ENCODE peak calls at places on chromosomes 4 and X, in four cellular contexts. One of them, this sample, is unnamed.

GRCh38 chrX:153771686-153772607 is 7.9 kb downstream of the PLXNB3 start:
- DNase-seq in stimulated activated CD4-positive, alpha-beta T cell treated with anti-CD3 and anti-CD28 coated beads, Interleukin-2, amount 100 ng/mL, for 24 hours: no peak
- DNase-seq in fibroblast of the aortic adventitia: no peak
- DNase-seq in anterior cingulate cortex: no peak
- DNase-seq in this sample: no peak

GRCh38 chr4:26459054-26459755 is 31.1 kb downstream of the CCKAR start:
- DNase-seq in stimulated activated CD4-positive, alpha-beta T cell treated with anti-CD3 and anti-CD28 coated beads, Interleukin-2, amount 100 ng/mL, for 24 hours: no peak
- DNase-seq in fibroblast of the aortic adventitia: peak; percentile 83
- DNase-seq in anterior cingulate cortex: no peak
- DNase-seq in this sample: peak; percentile 72

GRCh38 chr4:138053601-138054322 is 188.4 kb downstream of the SLC7A11 start:
- DNase-seq in stimulated activated CD4-positive, alpha-beta T cell treated with anti-CD3 and anti-CD28 coated beads, Interleukin-2, amount 100 ng/mL, for 24 hours: no peak
- DNase-seq in fibroblast of the aortic adventitia: peak; percentile 90
- DNase-seq in anterior cingulate cortex: no peak
- DNase-seq in this sample: peak; percentile 77

GRCh38 chrX:439236-439635 is 52.5 kb upstream of the PPP2R3B start:
- DNase-seq in stimulated activated CD4-positive, alpha-beta T cell treated with anti-CD3 and anti-CD28 coated beads, Interleukin-2, amount 100 ng/mL, for 24 hours: no peak
- DNase-seq in fibroblast of the aortic adventitia: no peak
- DNase-seq in anterior cingulate cortex: no peak
- DNase-seq in this sample: no peak

GRCh38 chrX:2677764-2678163 is 13.3 kb upstream of the CD99 start:
- DNase-seq in stimulated activated CD4-positive, alpha-beta T cell treated with anti-CD3 and anti-CD28 coated beads, Interleukin-2, amount 100 ng/mL, for 24 hours: no peak
- DNase-seq in fibroblast of the aortic adventitia: peak; percentile 99
- DNase-seq in anterior cingulate cortex: no peak
- DNase-seq in this sample: peak; percentile 98

GRCh38 chr4:79498282-79498681 is 90.3 kb upstream of the GK2 start:
- DNase-seq in stimulated activated CD4-positive, alpha-beta T cell treated with anti-CD3 and anti-CD28 coated beads, Interleukin-2, amount 100 ng/mL, for 24 hours: no peak
- DNase-seq in fibroblast of the aortic adventitia: no peak
- DNase-seq in anterior cingulate cortex: no peak
- DNase-seq in this sample: no peak

GRCh38 chr4:93384211-93384610 is 444.3 kb upstream of the ATOH1 start:
- DNase-seq in stimulated activated CD4-positive, alpha-beta T cell treated with anti-CD3 and anti-CD28 coated beads, Interleukin-2, amount 100 ng/mL, for 24 hours: no peak
- DNase-seq in fibroblast of the aortic adventitia: no peak
- DNase-seq in anterior cingulate cortex: no peak
- DNase-seq in this sample: no peak

GRCh38 chrX:45903781-45904201 is 641.4 kb downstream of the ZNF674 start:
- DNase-seq in stimulated activated CD4-positive, alpha-beta T cell treated with anti-CD3 and anti-CD28 coated beads, Interleukin-2, amount 100 ng/mL, for 24 hours: no peak
- DNase-seq in fibroblast of the aortic adventitia: no peak
- DNase-seq in anterior cingulate cortex: no peak
- DNase-seq in this sample: peak; percentile 4

GRCh38 chr4:113328514-113328913 is 279.1 kb downstream of the ANK2 start:
- DNase-seq in stimulated activated CD4-positive, alpha-beta T cell treated with anti-CD3 and anti-CD28 coated beads, Interleukin-2, amount 100 ng/mL, for 24 hours: no peak
- DNase-seq in fibroblast of the aortic adventitia: no peak
- DNase-seq in anterior cingulate cortex: no peak
- DNase-seq in this sample: no peak

GRCh38 chr4:87498446-87498900 is 30.7 kb downstream of the SPARCL1 start:
- DNase-seq in stimulated activated CD4-positive, alpha-beta T cell treated with anti-CD3 and anti-CD28 coated beads, Interleukin-2, amount 100 ng/mL, for 24 hours: no peak
- DNase-seq in fibroblast of the aortic adventitia: peak; percentile 52
- DNase-seq in anterior cingulate cortex: no peak
- DNase-seq in this sample: no peak

GRCh38 chr4:48194986-48195773 is 61.1 kb upstream of the TXK start:
- DNase-seq in stimulated activated CD4-positive, alpha-beta T cell treated with anti-CD3 and anti-CD28 coated beads, Interleukin-2, amount 100 ng/mL, for 24 hours: no peak
- DNase-seq in fibroblast of the aortic adventitia: no peak
- DNase-seq in anterior cingulate cortex: no peak
- DNase-seq in this sample: peak; percentile 42

GRCh38 chr4:8181844-8182243 is 17.2 kb upstream of the SH3TC1 start:
- DNase-seq in stimulated activated CD4-positive, alpha-beta T cell treated with anti-CD3 and anti-CD28 coated beads, Interleukin-2, amount 100 ng/mL, for 24 hours: no peak
- DNase-seq in fibroblast of the aortic adventitia: no peak
- DNase-seq in anterior cingulate cortex: no peak
- DNase-seq in this sample: no peak

GRCh38 chr4:79022529-79022928 is 83.3 kb upstream of the PAQR3 start:
- DNase-seq in stimulated activated CD4-positive, alpha-beta T cell treated with anti-CD3 and anti-CD28 coated beads, Interleukin-2, amount 100 ng/mL, for 24 hours: no peak
- DNase-seq in fibroblast of the aortic adventitia: no peak
- DNase-seq in anterior cingulate cortex: no peak
- DNase-seq in this sample: no peak

GRCh38 chrX:43745938-43746721 is 90.0 kb downstream of the MAOA start:
- DNase-seq in stimulated activated CD4-positive, alpha-beta T cell treated with anti-CD3 and anti-CD28 coated beads, Interleukin-2, amount 100 ng/mL, for 24 hours: no peak
- DNase-seq in fibroblast of the aortic adventitia: peak; percentile 32
- DNase-seq in anterior cingulate cortex: no peak
- DNase-seq in this sample: peak; percentile 16

GRCh38 chr4:125582302-125582701 is 267.5 kb downstream of the FAT4 start:
- DNase-seq in stimulated activated CD4-positive, alpha-beta T cell treated with anti-CD3 and anti-CD28 coated beads, Interleukin-2, amount 100 ng/mL, for 24 hours: no peak
- DNase-seq in fibroblast of the aortic adventitia: no peak
- DNase-seq in anterior cingulate cortex: no peak
- DNase-seq in this sample: no peak

GRCh38 chr4:146381263-146381872 is 140.4 kb downstream of the SLC10A7 start:
- DNase-seq in stimulated activated CD4-positive, alpha-beta T cell treated with anti-CD3 and anti-CD28 coated beads, Interleukin-2, amount 100 ng/mL, for 24 hours: no peak
- DNase-seq in fibroblast of the aortic adventitia: no peak
- DNase-seq in anterior cingulate cortex: no peak
- DNase-seq in this sample: no peak

GRCh38 chr4:98648602-98649001 is 9.8 kb downstream of the TSPAN5 start:
- DNase-seq in stimulated activated CD4-positive, alpha-beta T cell treated with anti-CD3 and anti-CD28 coated beads, Interleukin-2, amount 100 ng/mL, for 24 hours: no peak
- DNase-seq in fibroblast of the aortic adventitia: peak; percentile 11
- DNase-seq in anterior cingulate cortex: no peak
- DNase-seq in this sample: no peak

GRCh38 chr4:83831588-83831987 is 295.7 kb downstream of the GPAT3 start:
- DNase-seq in stimulated activated CD4-positive, alpha-beta T cell treated with anti-CD3 and anti-CD28 coated beads, Interleukin-2, amount 100 ng/mL, for 24 hours: no peak
- DNase-seq in fibroblast of the aortic adventitia: peak; percentile 62
- DNase-seq in anterior cingulate cortex: no peak
- DNase-seq in this sample: no peak

GRCh38 chr4:186651624-186652023 is 72.0 kb downstream of the FAT1 start:
- DNase-seq in stimulated activated CD4-positive, alpha-beta T cell treated with anti-CD3 and anti-CD28 coated beads, Interleukin-2, amount 100 ng/mL, for 24 hours: no peak
- DNase-seq in fibroblast of the aortic adventitia: peak; percentile 24
- DNase-seq in anterior cingulate cortex: peak; percentile 24
- DNase-seq in this sample: peak; percentile 85

GRCh38 chrX:70132244-70132643 is 1.0 kb upstream of the IGBP1 start:
- DNase-seq in stimulated activated CD4-positive, alpha-beta T cell treated with anti-CD3 and anti-CD28 coated beads, Interleukin-2, amount 100 ng/mL, for 24 hours: no peak
- DNase-seq in fibroblast of the aortic adventitia: peak; percentile 3
- DNase-seq in anterior cingulate cortex: no peak
- DNase-seq in this sample: no peak

GRCh38 chrX:155071694-155072215 is 447 bp downstream of the BRCC3 start:
- DNase-seq in stimulated activated CD4-positive, alpha-beta T cell treated with anti-CD3 and anti-CD28 coated beads, Interleukin-2, amount 100 ng/mL, for 24 hours: no peak
- DNase-seq in fibroblast of the aortic adventitia: no peak
- DNase-seq in anterior cingulate cortex: no peak
- DNase-seq in this sample: no peak

GRCh38 chrX:101931104-101931493 is 728 bp downstream of the ZMAT1 start:
- DNase-seq in stimulated activated CD4-positive, alpha-beta T cell treated with anti-CD3 and anti-CD28 coated beads, Interleukin-2, amount 100 ng/mL, for 24 hours: no peak
- DNase-seq in fibroblast of the aortic adventitia: no peak
- DNase-seq in anterior cingulate cortex: no peak
- DNase-seq in this sample: no peak

GRCh38 chrX:76555816-76556215 is 128.3 kb downstream of the MAGEE1 start:
- DNase-seq in stimulated activated CD4-positive, alpha-beta T cell treated with anti-CD3 and anti-CD28 coated beads, Interleukin-2, amount 100 ng/mL, for 24 hours: no peak
- DNase-seq in fibroblast of the aortic adventitia: peak; percentile 63
- DNase-seq in anterior cingulate cortex: no peak
- DNase-seq in this sample: peak; percentile 11

GRCh38 chr4:162139412-162139811 is 24.4 kb downstream of the FSTL5 start:
- DNase-seq in stimulated activated CD4-positive, alpha-beta T cell treated with anti-CD3 and anti-CD28 coated beads, Interleukin-2, amount 100 ng/mL, for 24 hours: no peak
- DNase-seq in fibroblast of the aortic adventitia: no peak
- DNase-seq in anterior cingulate cortex: no peak
- DNase-seq in this sample: no peak

GRCh38 chr4:24470681-24471622 is 113.4 kb downstream of the DHX15 start:
- DNase-seq in stimulated activated CD4-positive, alpha-beta T cell treated with anti-CD3 and anti-CD28 coated beads, Interleukin-2, amount 100 ng/mL, for 24 hours: peak; percentile 38
- DNase-seq in fibroblast of the aortic adventitia: peak; percentile 36
- DNase-seq in anterior cingulate cortex: peak; percentile 35
- DNase-seq in this sample: peak; percentile 83

GRCh38 chr4:188534297-188534696 is 395.1 kb downstream of the TRIML1 start:
- DNase-seq in stimulated activated CD4-positive, alpha-beta T cell treated with anti-CD3 and anti-CD28 coated beads, Interleukin-2, amount 100 ng/mL, for 24 hours: no peak
- DNase-seq in fibroblast of the aortic adventitia: no peak
- DNase-seq in anterior cingulate cortex: no peak
- DNase-seq in this sample: no peak